ENCODE peak calls at places on chromosomes 2 and 18, in ten cellular contexts. M is activated gamma-delta T cell treated with Interleukin-2 at 50 U/mL for 16 hours, I is NCI-H1105 treated with DMSO at 0.1 percent for 48 hours, G is Caki2, R is hepatocyte, X is EL, S is left colon, W is NCI-H2029, U is LoVo, A is RWPE1. Y is an unnamed sample.

GRCh38 chr2:155310589-155310988 is 612.1 kb downstream of the KCNJ3 start:
- DNase-seq in M (no peak), I (peak; percentile 28), G (no peak), R (peak; percentile 39), X (peak; percentile 11), S (no peak), W (peak; percentile 3), U (peak; percentile 29), A (peak; percentile 14), Y (peak; percentile 73)

GRCh38 chr18:55893948-55894347 is 306.0 kb upstream of the TCF4 start:
- DNase-seq in M (no peak), I (peak; percentile 33), G (no peak), R (no peak), X (no peak), S (no peak), W (no peak), U (no peak), A (no peak), Y (peak; percentile 35)

GRCh38 chr2:31945572-31945935 is 65.3 kb downstream of the MEMO1 start:
- DNase-seq in M (no peak), I (no peak), G (no peak), R (no peak), X (peak; percentile 43), S (no peak), W (no peak), U (no peak), A (no peak), Y (no peak)

GRCh38 chr2:80117401-80117800 is 187.2 kb downstream of the LRRTM1 start:
- DNase-seq in M (no peak), I (no peak), G (no peak), R (no peak), X (no peak), S (no peak), W (no peak), U (no peak), A (no peak), Y (no peak)

GRCh38 chr18:13611058-13611615 is 115.2 kb downstream of the FAM210A start:
- DNase-seq in M (no peak), I (no peak), G (no peak), R (peak; percentile 24), X (peak; percentile 6), S (no peak), W (no peak), U (no peak), A (no peak), Y (peak; percentile 26)

GRCh38 chr2:233165895-233166661 is 85.4 kb upstream of the ATG16L1 start:
- DNase-seq in M (peak; percentile 50), I (no peak), G (peak; percentile 0), R (peak; percentile 31), X (peak; percentile 22), S (peak; percentile 66), W (no peak), U (peak; percentile 1), A (peak; percentile 27), Y (no peak)

GRCh38 chr2:85347554-85347953 is 6.8 kb downstream of the RETSAT start:
- DNase-seq in M (no peak), I (no peak), G (no peak), R (no peak), X (no peak), S (no peak), W (no peak), U (no peak), A (no peak), Y (no peak)

GRCh38 chr2:66843856-66844255 is 408.9 kb downstream of the MEIS1 start:
- DNase-seq in M (no peak), I (no peak), G (no peak), R (no peak), X (no peak), S (no peak), W (no peak), U (no peak), A (no peak), Y (no peak)

GRCh38 chr2:46339676-46340459 is 42.7 kb downstream of the EPAS1 start:
- DNase-seq in M (no peak), I (no peak), G (no peak), R (peak; percentile 57), X (peak; percentile 36), S (no peak), W (no peak), U (no peak), A (no peak), Y (no peak)

GRCh38 chr2:88503771-88504170 is 51.3 kb upstream of the FOXI3 start:
- DNase-seq in M (no peak), I (no peak), G (no peak), R (no peak), X (no peak), S (no peak), W (no peak), U (no peak), A (no peak), Y (no peak)

GRCh38 chr2:239321596-239322413 is 79.0 kb downstream of the HDAC4 start:
- DNase-seq in M (no peak), I (no peak), G (no peak), R (no peak), X (no peak), S (peak; percentile 15), W (no peak), U (no peak), A (no peak), Y (no peak)

GRCh38 chr18:70271742-70272141 is 17.1 kb upstream of the SOCS6 start:
- DNase-seq in M (no peak), I (no peak), G (no peak), R (no peak), X (no peak), S (no peak), W (no peak), U (no peak), A (no peak), Y (no peak)

GRCh38 chr2:18684202-18685040 is 95.1 kb upstream of the NT5C1B start:
- DNase-seq in M (no peak), I (no peak), G (no peak), R (peak; percentile 17), X (peak; percentile 40), S (no peak), W (no peak), U (no peak), A (no peak), Y (no peak)

GRCh38 chr18:45059695-45060094 is 379.0 kb downstream of the SETBP1 start:
- DNase-seq in M (no peak), I (no peak), G (no peak), R (no peak), X (peak; percentile 77), S (no peak), W (no peak), U (no peak), A (peak; percentile 49), Y (peak; percentile 43)

GRCh38 chr2:173982918-173983317 is 17.7 kb upstream of the SP3 start:
- DNase-seq in M (no peak), I (peak; percentile 86), G (peak; percentile 44), R (no peak), X (no peak), S (no peak), W (no peak), U (peak; percentile 50), A (peak; percentile 70), Y (no peak)

Y was measured in DMS53.